ENCODE peak calls at places on chromosomes 1 and 21, in four cellular contexts. X is tibial artery; B is choroid plexus epithelial cell; I is CD8-positive, alpha-beta T cell. R is an unnamed sample.

GRCh38 chr1:45172015-45172414 is 34.4 kb downstream of the ZSWIM5 start:
- DNase-seq in X (no peak), B (peak), I (no peak), R (no peak)

GRCh38 chr1:51559064-51559500 is 40.0 kb upstream of the EPS15 start:
- DNase-seq in B (no peak), I (no peak), X (no peak), R (no peak)

GRCh38 chr1:98405581-98406059 is 255.9 kb upstream of the SNX7 start:
- DNase-seq in B (peak), I (no peak), X (no peak), R (no peak)

GRCh38 chr1:208868554-208868953 is 624.4 kb upstream of the PLXNA2 start:
- DNase-seq in X (no peak), B (peak), I (no peak), R (no peak)

GRCh38 chr1:116375165-116375883 is 2.3 kb downstream of the ATP1A1 start:
- DNase-seq in I (no peak), X (no peak), B (peak), R (no peak)

GRCh38 chr1:95534985-95535384 is 301.0 kb downstream of the RWDD3 start:
- DNase-seq in X (peak), I (no peak), B (no peak), R (no peak)

GRCh38 chr1:108661030-108661609 is at the start of gene HENMT1:
- DNase-seq in I (peak), X (peak), B (peak), R (peak)

GRCh38 chr1:163035791-163036249 is 33.3 kb upstream of the RGS4 start:
- DNase-seq in B (peak), X (no peak), I (no peak), R (no peak)

GRCh38 chr1:182330303-182330702 is 61.3 kb downstream of the GLUL start:
- DNase-seq in B (peak), X (no peak), I (no peak), R (no peak)

GRCh38 chr1:25799758-25800537 is at the start of gene SELENON:
- DNase-seq in I (no peak), X (peak), B (peak), R (no peak)

GRCh38 chr1:54325705-54326461 is 80.3 kb downstream of the SSBP3 start:
- DNase-seq in I (no peak), X (no peak), B (no peak), R (no peak)

GRCh38 chr21:42191978-42192595 is 26.9 kb upstream of the ABCG1 start:
- DNase-seq in X (no peak), I (no peak), B (no peak), R (no peak)

GRCh38 chr1:3772715-3773571 is at the start of gene SMIM1:
- DNase-seq in X (no peak), I (no peak), B (peak), R (no peak)

GRCh38 chr1:106937104-106937503 is 119.4 kb upstream of the PRMT6 start:
- DNase-seq in B (peak), I (no peak), X (no peak), R (no peak)

GRCh38 chr21:41167348-41168342 is at the start of gene BACE2:
- DNase-seq in I (peak), B (peak), X (peak), R (no peak)

GRCh38 chr1:13807213-13807612 is 107.2 kb downstream of the PRDM2 start:
- DNase-seq in I (no peak), X (peak), B (peak), R (no peak)

GRCh38 chr1:194600716-194601115 is 1414.3 kb upstream of the B3GALT2 start:
- DNase-seq in X (no peak), B (no peak), I (no peak), R (no peak)

GRCh38 chr21:39040494-39041110 is 142.6 kb downstream of the PSMG1 start:
- DNase-seq in I (no peak), B (no peak), X (no peak), R (no peak)

GRCh38 chr1:227959325-227959860 is 11.7 kb upstream of the WNT9A start:
- DNase-seq in B (no peak), X (peak), I (no peak), R (peak)

GRCh38 chr1:16727190-16728111 is 12.9 kb upstream of the RNU1-4 start:
- DNase-seq in X (peak), B (peak), I (no peak), R (peak)

GRCh38 chr1:9263984-9264929 is 28.4 kb upstream of the SPSB1 start:
- DNase-seq in X (peak), B (no peak), I (no peak), R (no peak)

GRCh38 chr1:43750083-43750482 is 42.7 kb downstream of the ST3GAL3 start:
- DNase-seq in B (no peak), I (no peak), X (no peak), R (no peak)

GRCh38 chr1:110482662-110483307 is 31.8 kb downstream of the PROK1 start:
- DNase-seq in B (no peak), I (no peak), X (no peak), R (no peak)

GRCh38 chr1:55640708-55641473 is 425.7 kb upstream of the USP24 start:
- DNase-seq in B (peak), X (peak), I (peak), R (peak)

GRCh38 chr21:35048183-35048601 is 910 bp downstream of the RUNX1 start:
- DNase-seq in I (peak), B (no peak), X (no peak), R (no peak)

GRCh38 chr1:176149939-176150807 is 56.9 kb downstream of the COP1 start:
- DNase-seq in X (no peak), B (no peak), I (no peak), R (no peak)

GRCh38 chr1:224643653-224644052 is 27.5 kb downstream of the CNIH3 start:
- DNase-seq in B (no peak), X (no peak), I (no peak), R (no peak)

GRCh38 chr1:41864471-41865040 is 54.2 kb downstream of the HIVEP3 start:
- DNase-seq in B (no peak), X (no peak), I (no peak), R (no peak)

GRCh38 chr1:226821719-226822085 is 48.7 kb upstream of the PSEN2 start:
- DNase-seq in X (no peak), I (no peak), B (peak), R (no peak)

GRCh38 chr1:214452152-214452806 is 99.1 kb downstream of the PTPN14 start:
- DNase-seq in X (no peak), I (no peak), B (no peak), R (no peak)

GRCh38 chr1:37513795-37514349 is 694 bp downstream of the MEAF6 start:
- DNase-seq in X (no peak), I (peak), B (peak), R (no peak)

DNA sequence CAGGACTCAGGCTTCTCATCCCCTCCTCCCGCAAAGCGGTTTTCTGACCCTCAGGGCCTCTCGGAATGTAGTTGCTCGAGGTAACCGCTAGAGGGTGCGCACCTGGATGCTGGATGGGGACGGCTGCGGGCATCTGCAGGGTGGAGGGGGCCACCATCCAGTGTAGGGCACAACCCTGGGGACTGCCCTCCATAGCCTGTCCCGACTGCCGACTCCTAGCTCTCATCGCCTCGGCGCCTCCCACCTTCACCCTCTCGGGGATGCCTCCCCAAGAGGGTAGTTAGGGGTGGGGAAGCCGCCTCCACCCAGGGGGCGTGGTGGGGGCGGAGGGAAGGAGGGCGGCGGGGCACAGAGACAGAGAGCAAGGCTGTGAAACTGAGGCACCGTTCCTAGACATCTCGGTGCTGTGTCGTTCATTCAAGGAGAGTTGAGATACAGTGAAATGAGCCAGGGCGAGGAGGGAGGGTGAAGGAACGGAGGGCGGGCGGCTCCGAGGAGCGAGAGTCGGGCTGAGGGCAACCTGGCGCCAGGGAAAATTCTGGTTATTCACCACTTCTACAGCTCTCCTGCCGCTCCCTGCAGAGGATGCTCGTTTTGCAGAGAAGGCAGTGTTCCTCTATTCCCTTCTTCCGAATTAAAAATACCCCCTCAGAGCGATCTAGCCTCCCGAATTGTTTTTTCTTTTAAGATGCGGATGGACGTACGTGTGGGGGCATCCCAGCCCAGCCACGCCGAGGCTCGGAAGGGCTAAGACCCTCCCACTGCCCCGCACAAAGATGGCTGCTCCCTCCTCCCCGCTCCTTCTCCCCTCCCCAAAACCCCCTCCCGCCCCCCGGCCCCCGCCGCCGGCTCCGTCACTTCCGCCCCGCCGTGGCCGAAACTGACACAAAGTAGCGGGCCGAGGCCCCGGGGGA is at the start of gene ATP8B2:
- DNase-seq in B (peak), X (peak), I (peak), R (peak)
- TF ChIP-seq CTCF in B (peak), X (peak), I (peak), R (peak)

DNA sequence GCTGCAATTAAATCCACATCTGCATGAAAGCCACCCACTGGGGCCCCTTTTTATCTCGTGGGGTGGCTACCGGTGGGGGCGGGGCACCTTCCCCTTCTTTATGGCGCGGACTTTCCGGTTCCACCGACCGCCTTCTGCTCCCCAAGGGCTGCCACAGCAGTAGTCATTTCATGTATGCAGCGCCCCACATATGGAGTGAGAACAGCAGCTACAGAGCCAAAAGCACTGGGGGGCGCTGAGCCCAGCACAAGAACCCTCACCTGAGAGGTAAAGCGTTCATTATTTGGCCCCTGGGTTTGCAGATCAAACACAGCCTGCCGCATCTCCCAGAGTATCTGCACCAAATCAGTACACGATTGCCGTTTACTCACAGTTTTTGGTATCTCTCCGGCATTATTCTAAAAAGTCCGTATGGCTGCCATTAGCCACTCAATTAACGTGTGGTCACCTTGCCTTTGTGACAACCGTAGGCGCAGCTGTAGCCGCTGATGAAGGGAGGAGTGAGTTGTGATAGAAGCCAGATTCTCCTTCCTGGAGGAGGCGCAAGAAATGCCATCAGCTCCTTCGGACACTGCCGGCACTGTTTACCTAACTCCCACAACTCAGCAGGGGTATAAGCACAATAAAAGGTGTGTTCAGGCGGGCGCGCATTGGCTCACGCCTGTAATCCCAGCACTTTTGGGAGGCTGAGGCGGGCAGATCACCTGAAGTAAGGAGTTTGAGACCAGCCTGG is 30.4 kb upstream of the CR2 start:
- DNase-seq in I (no peak), B (no peak), X (no peak), R (no peak)
- TF ChIP-seq CTCF in I (no peak), B (no peak), X (no peak), R (no peak)

GRCh38 chr1:24632776-24633175 is 10.3 kb upstream of the SRRM1 start:
- DNase-seq in I (no peak), B (no peak), X (no peak), R (no peak)
- TF ChIP-seq CTCF in I (no peak), B (no peak), X (no peak), R (no peak)

DNA sequence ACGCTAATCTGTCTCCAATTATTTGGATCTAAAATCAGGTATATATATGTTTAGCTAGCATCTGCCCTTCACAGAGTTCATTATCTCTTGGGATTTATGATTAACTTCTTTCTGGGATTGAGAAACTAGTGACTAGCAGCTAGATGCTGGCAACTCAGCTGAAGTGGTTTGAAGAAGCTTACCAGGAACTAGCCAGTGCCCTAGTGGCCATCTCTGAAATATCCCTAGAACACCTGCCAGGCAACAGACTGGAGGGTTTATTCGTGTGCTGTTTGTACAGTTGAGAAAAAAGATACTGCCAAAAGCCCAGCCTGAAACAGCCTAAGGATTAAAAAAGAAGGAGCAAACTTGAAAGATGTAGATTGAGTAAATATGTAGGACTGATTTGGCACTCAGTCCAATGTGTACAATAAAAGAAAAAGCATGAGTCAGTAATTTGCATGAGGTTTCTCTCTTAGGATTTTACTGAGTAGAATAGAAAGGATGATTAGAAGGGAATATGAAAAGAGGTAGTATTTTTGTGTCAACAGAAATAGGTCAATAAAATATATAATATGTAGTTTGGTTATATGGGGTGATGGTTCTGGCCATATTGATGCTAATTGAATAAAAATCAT is 1144.6 kb upstream of the ADGRL2 start:
- DNase-seq in I (no peak), B (peak), X (no peak), R (no peak)
- TF ChIP-seq CTCF in I (no peak), B (peak), X (no peak), R (no peak)

R was measured in CD14-positive monocyte.